ENCODE peak calls at places on chromosome 1, in seven cellular contexts. B is Calu3, N is hepatocyte, I is omental fat pad, D is SW480, K is left ventricle myocardium superior, M is GM12864. Q is an unnamed sample.

GRCh38 chr1:207814469-207814868 is 62.6 kb downstream of the CD46 start:
- DNase-seq in B (no peak), N (no peak), I (no peak), D (no peak), K (no peak), M (no peak), Q (no peak)

GRCh38 chr1:156943756-156944155 is 23.3 kb downstream of the LRRC71 start:
- DNase-seq in B (no peak), N (no peak), I (no peak), D (no peak), K (no peak), M (no peak), Q (no peak)

GRCh38 chr1:32981003-32981909 is 16.6 kb upstream of the RNF19B start:
- DNase-seq in B (peak), N (no peak), I (no peak), D (no peak), K (peak), M (peak), Q (peak)

GRCh38 chr1:242184955-242185354 is 186.1 kb upstream of the MAP1LC3C start:
- DNase-seq in B (no peak), N (no peak), I (no peak), D (no peak), K (no peak), M (no peak), Q (no peak)

GRCh38 chr1:153985341-153985912 is 712 bp downstream of the RAB13 start:
- DNase-seq in B (no peak), N (peak), I (peak), D (no peak), K (peak), M (no peak), Q (peak)

GRCh38 chr1:180415985-180416633 is 86.3 kb downstream of the ACBD6 start:
- DNase-seq in B (no peak), N (peak), I (no peak), D (peak), K (no peak), M (no peak), Q (peak)

GRCh38 chr1:78586572-78586971 is 33.7 kb upstream of the IFI44L start:
- DNase-seq in B (no peak), N (no peak), I (no peak), D (no peak), K (no peak), M (no peak), Q (no peak)

GRCh38 chr1:165403835-165404482 is 41.0 kb downstream of the RXRG start:
- DNase-seq in B (peak), N (peak), I (no peak), D (peak), K (no peak), M (no peak), Q (peak)

Q was measured in endothelial cell of umbilical vein.